ENCODE peak calls at places on chromosomes 11 and 22, in six cellular contexts. K is fibroblast of lung, R is mammary epithelial cell, D is GM23248, N is PC-3, C is GM12878. F is an unnamed sample.

GRCh38 chr11:976431-977160 is 50.9 kb downstream of the AP2A2 start:
- DNase-seq in C (no peak), K (peak; percentile 47), R (peak; percentile 12), D (peak; percentile 67), N (no peak), F (no peak)

GRCh38 chr11:103842191-103842590 is 194.2 kb upstream of the DDI1 start:
- DNase-seq in D (no peak), K (no peak), N (no peak), C (no peak), R (no peak), F (no peak)

GRCh38 chr11:70063555-70063954 is 14.6 kb upstream of the ANO1 start:
- DNase-seq in R (peak; percentile 80), N (peak; percentile 84), K (no peak), C (no peak), D (no peak), F (no peak)

GRCh38 chr11:58060939-58061672 is 30.4 kb downstream of the OR6Q1 start:
- DNase-seq in K (no peak), D (peak; percentile 60), R (peak; percentile 37), C (no peak), N (peak; percentile 18), F (peak; percentile 21)

GRCh38 chr22:41222846-41223507 is 17.8 kb downstream of the CHADL start:
- DNase-seq in C (no peak), R (no peak), K (no peak), D (no peak), N (no peak), F (no peak)

GRCh38 chr11:76935030-76935429 is 74.3 kb downstream of the ACER3 start:
- DNase-seq in N (no peak), C (no peak), R (no peak), K (peak; percentile 21), D (peak; percentile 41), F (peak; percentile 35)

GRCh38 chr11:123587559-123587958 is 66.9 kb downstream of the SCN3B start:
- DNase-seq in K (no peak), C (no peak), D (no peak), N (no peak), R (no peak), F (no peak)

GRCh38 chr11:1346669-1347390 is 37.4 kb upstream of the TOLLIP start:
- DNase-seq in R (no peak), K (no peak), N (no peak), C (no peak), D (no peak), F (no peak)

GRCh38 chr11:1226981-1227550 is 4.2 kb downstream of the MUC5B start:
- DNase-seq in K (no peak), R (no peak), C (no peak), D (peak; percentile 47), N (no peak), F (peak; percentile 44)

GRCh38 chr11:32297629-32298028 is 137.7 kb downstream of the WT1 start:
- DNase-seq in C (no peak), N (peak; percentile 72), K (peak; percentile 79), R (peak; percentile 47), D (peak; percentile 67), F (peak; percentile 4)

GRCh38 chr22:39457546-39458442 is 982 bp downstream of the MGAT3 start:
- DNase-seq in N (no peak), R (no peak), C (no peak), K (no peak), D (no peak), F (peak; percentile 60)

GRCh38 chr22:43798492-43798891 is 13.6 kb downstream of the EFCAB6 start:
- DNase-seq in C (peak; percentile 60), R (no peak), K (no peak), D (peak; percentile 57), N (no peak), F (no peak)

GRCh38 chr22:44957267-44957905 is 52.4 kb downstream of the PHF21B start:
- DNase-seq in D (peak; percentile 22), C (no peak), K (no peak), N (peak; percentile 5), R (no peak), F (peak; percentile 66)

GRCh38 chr11:104694259-104695070 is 203.8 kb downstream of the CASP12 start:
- DNase-seq in R (peak; percentile 74), C (no peak), N (no peak), D (peak; percentile 68), K (peak; percentile 75), F (peak; percentile 1)

GRCh38 chr11:8341966-8342365 is 78.3 kb upstream of the LMO1 start:
- DNase-seq in K (no peak), D (no peak), R (no peak), N (peak; percentile 15), C (no peak), F (no peak)

GRCh38 chr11:68664141-68664540 is 20.2 kb upstream of the GAL start:
- DNase-seq in R (no peak), D (no peak), N (no peak), K (no peak), C (no peak), F (no peak)

GRCh38 chr22:42562282-42562681 is 8.5 kb downstream of the SERHL2 start:
- DNase-seq in D (no peak), K (no peak), R (no peak), C (no peak), N (no peak), F (no peak)

GRCh38 chr11:39247570-39248137 is 2211.8 kb downstream of the LRRC4C start:
- DNase-seq in N (peak; percentile 59), C (no peak), K (no peak), R (peak; percentile 10), D (no peak), F (no peak)

GRCh38 chr11:130647371-130647770 is 198.9 kb downstream of the ADAMTS15 start:
- DNase-seq in C (no peak), N (no peak), K (no peak), R (no peak), D (no peak), F (no peak)

GRCh38 chr11:80103149-80103859 is 662.5 kb upstream of the TENM4 start:
- DNase-seq in R (peak; percentile 86), D (peak; percentile 77), C (no peak), K (peak; percentile 90), N (peak; percentile 78), F (no peak)

GRCh38 chr11:84345027-84345426 is 1058.9 kb upstream of the CCDC90B start:
- DNase-seq in C (no peak), K (no peak), N (no peak), R (no peak), D (no peak), F (no peak)

GRCh38 chr22:39664485-39665200 is 94.1 kb downstream of the CACNA1I start:
- DNase-seq in C (no peak), D (no peak), K (no peak), N (no peak), R (no peak), F (peak; percentile 92)

GRCh38 chr22:35921777-35922176 is 106.8 kb downstream of the RBFOX2 start:
- DNase-seq in C (peak; percentile 13), R (peak; percentile 87), K (peak; percentile 93), D (peak; percentile 95), N (peak; percentile 84), F (peak; percentile 73)

GRCh38 chr11:1832181-1832988 is 2.4 kb upstream of the SYT8 start:
- DNase-seq in C (no peak), K (peak; percentile 8), D (peak; percentile 28), R (no peak), N (peak; percentile 41), F (peak; percentile 80)

DNA sequence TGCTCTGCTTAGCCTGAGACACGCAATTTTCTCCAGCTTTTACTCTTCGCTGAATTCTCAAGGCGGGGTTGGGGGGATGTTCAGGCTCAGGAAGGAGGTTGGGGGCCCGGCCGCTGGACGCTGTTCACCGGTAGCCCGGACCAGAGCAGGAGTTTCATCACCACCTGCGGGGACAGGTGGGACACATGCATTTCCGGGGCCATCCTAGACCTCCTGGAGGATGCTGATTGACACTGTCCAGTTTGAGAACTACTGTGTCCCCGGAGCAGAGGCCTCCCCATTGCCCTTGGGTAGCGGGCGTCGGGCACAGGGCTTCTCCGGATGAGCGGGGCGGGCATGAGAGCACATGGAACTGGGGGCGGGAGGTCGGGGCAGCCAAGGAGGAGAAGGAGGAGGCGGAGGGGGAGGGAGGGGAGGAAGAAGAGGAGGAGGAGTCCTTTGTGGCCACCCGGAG is 144.0 kb upstream of the GRK3 start:
- DNase-seq in N (no peak), R (no peak), K (no peak), C (no peak), D (no peak), F (no peak)
- TF ChIP-seq EZH2 in N (no peak), R (no peak), K (no peak), C (no peak), D (peak; percentile 74), F (no peak)

DNA sequence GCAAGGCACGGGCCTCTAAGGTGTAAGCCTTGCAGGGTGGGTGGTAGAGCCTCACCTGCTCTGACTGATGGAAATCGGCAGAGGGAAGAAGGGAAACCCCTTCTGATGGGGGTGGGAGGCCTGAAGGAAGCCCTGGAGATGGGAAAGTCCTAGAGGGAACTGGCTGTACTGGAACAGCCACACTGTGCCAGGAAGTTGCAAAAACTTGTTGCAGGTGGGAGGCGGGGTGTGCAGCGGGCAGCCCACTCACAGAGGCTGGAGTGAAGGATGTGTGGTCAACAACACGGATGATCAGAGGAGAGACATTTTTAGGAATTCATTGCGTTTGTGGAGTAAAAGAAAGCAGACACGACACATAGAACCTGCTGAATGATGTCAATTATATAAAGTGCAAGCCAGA is 91.3 kb downstream of the ZC3H12C start:
- DNase-seq in R (no peak), N (no peak), C (no peak), D (no peak), K (peak; percentile 65), F (no peak)
- H3K27ac ChIP-seq in R (peak overlapping the region; percentile 62), N (peak overlapping the region; percentile 63), C (no peak overlapping the region), D (no peak overlapping the region), K (no peak overlapping the region), F (no peak overlapping the region)

DNA sequence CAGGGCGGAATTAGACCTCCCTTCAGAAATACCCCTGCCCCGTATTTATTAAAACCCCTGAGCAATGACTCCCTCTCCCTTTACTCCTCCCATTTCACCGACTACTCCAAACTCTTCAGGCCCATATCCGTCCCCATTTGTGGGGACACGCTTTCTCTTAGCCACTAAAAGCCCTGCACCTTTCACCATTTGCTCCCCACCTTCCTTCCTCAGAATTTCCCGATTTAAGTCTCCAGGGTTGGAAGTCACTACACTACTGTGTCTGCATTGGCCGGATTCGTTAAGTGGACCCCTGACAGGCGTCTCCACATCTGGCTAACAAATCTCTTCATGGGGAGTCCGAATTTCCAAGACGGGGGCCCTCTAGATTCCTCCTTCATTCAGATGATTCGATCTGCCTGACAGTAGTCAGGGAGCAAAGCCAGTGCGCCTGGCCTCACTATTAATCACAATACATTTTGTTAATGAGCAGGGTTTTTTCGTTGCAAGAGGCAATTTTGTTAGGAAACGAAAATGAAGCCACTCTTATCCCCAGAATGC is 4.5 kb downstream of the SLC17A6 start:
- DNase-seq in N (no peak), C (no peak), R (no peak), K (no peak), D (no peak), F (peak; percentile 14)
- TF ChIP-seq EZH2 in N (no peak), C (no peak), R (peak; percentile 66), K (no peak), D (peak; percentile 66), F (no peak)

GRCh38 chr11:71994786-71995185 is 3.9 kb upstream of the IL18BP start:
- DNase-seq in D (no peak), N (no peak), C (no peak), R (no peak), K (no peak), F (no peak)

GRCh38 chr11:71990721-71991120 is 8.0 kb upstream of the IL18BP start:
- DNase-seq in C (no peak), N (no peak), K (no peak), R (no peak), D (no peak), F (no peak)

GRCh38 chr11:71992331-71992730 is 6.4 kb upstream of the IL18BP start:
- DNase-seq in N (no peak), R (no peak), D (no peak), K (no peak), C (peak; percentile 37), F (no peak)

GRCh38 chr11:71988050-71988449 is 10.7 kb upstream of the IL18BP start:
- DNase-seq in C (no peak), N (peak; percentile 41), D (peak; percentile 88), K (peak; percentile 72), R (no peak), F (no peak)

GRCh38 chr11:71991494-71991893 is 7.2 kb upstream of the IL18BP start:
- DNase-seq in C (peak; percentile 94), D (no peak), N (no peak), K (no peak), R (no peak), F (no peak)
- H3K27ac ChIP-seq in C (peak overlapping the region; percentile 77), D (no peak overlapping the region), N (no peak overlapping the region), K (no peak overlapping the region), R (no peak overlapping the region), F (no peak overlapping the region)

F was measured in neural progenitor cell.